ENCODE peak calls at places on chromosome 21, in four cellular contexts. W is spleen, H is heart left ventricle, Q is body of pancreas. L is an unnamed sample.

GRCh38 chr21:39011911-39012310 is 171.3 kb downstream of the PSMG1 start:
- DNase-seq in W (no peak), H (no peak), Q (no peak), L (no peak)

GRCh38 chr21:38819719-38820147 is 14.0 kb downstream of the ETS2 start:
- DNase-seq in W (no peak), H (no peak), Q (no peak), L (no peak)

GRCh38 chr21:43975469-43976098 is 36.5 kb upstream of the TRAPPC10 start:
- DNase-seq in W (peak; percentile 93), H (peak; percentile 82), Q (peak; percentile 78), L (no peak)

GRCh38 chr21:25149022-25149421 is 458.3 kb downstream of the MRPL39 start:
- DNase-seq in W (no peak), H (no peak), Q (no peak), L (no peak)

GRCh38 chr21:42974832-42975820 is 764 bp downstream of the PKNOX1 start:
- DNase-seq in W (peak; percentile 93), H (peak; percentile 77), Q (peak; percentile 67), L (no peak)

GRCh38 chr21:38787461-38788274 is 18.1 kb upstream of the ETS2 start:
- DNase-seq in W (no peak), H (no peak), Q (peak; percentile 94), L (no peak)

GRCh38 chr21:31236528-31236927 is 107.5 kb downstream of the TIAM1 start:
- DNase-seq in W (no peak), H (no peak), Q (no peak), L (no peak)

GRCh38 chr21:43210454-43211084 is 41.8 kb downstream of the CRYAA start:
- DNase-seq in W (peak; percentile 55), H (no peak), Q (peak; percentile 24), L (no peak)

GRCh38 chr21:29523646-29524045 is 224.9 kb downstream of the BACH1 start:
- DNase-seq in W (no peak), H (no peak), Q (peak; percentile 40), L (no peak)

GRCh38 chr21:25506887-25507286 is 100.4 kb downstream of the MRPL39 start:
- DNase-seq in W (no peak), H (no peak), Q (no peak), L (no peak)

GRCh38 chr21:31555741-31556191 is 103.7 kb upstream of the SOD1 start:
- DNase-seq in W (no peak), H (no peak), Q (no peak), L (no peak)

GRCh38 chr21:31731112-31731801 is 661 bp downstream of the SCAF4 start:
- DNase-seq in W (peak; percentile 92), H (peak; percentile 56), Q (peak; percentile 47), L (no peak)

GRCh38 chr21:35138665-35139381 is 89.7 kb upstream of the RUNX1 start:
- DNase-seq in W (no peak), H (no peak), Q (no peak), L (no peak)

GRCh38 chr21:39575778-39576177 is 37.0 kb upstream of the B3GALT5 start:
- DNase-seq in W (no peak), H (no peak), Q (no peak), L (no peak)

GRCh38 chr21:43367859-43368258 is 59.1 kb downstream of the SIK1 start:
- DNase-seq in W (no peak), H (no peak), Q (no peak), L (no peak)

GRCh38 chr21:14533555-14534400 is 12.3 kb downstream of the SAMSN1 start:
- DNase-seq in W (no peak), H (no peak), Q (no peak), L (no peak)

GRCh38 chr21:44298301-44298700 is 1.6 kb upstream of the PFKL start:
- DNase-seq in W (no peak), H (no peak), Q (no peak), L (no peak)

GRCh38 chr21:27380303-27380702 is 413.4 kb upstream of the ADAMTS5 start:
- DNase-seq in W (no peak), H (no peak), Q (no peak), L (no peak)

DNA sequence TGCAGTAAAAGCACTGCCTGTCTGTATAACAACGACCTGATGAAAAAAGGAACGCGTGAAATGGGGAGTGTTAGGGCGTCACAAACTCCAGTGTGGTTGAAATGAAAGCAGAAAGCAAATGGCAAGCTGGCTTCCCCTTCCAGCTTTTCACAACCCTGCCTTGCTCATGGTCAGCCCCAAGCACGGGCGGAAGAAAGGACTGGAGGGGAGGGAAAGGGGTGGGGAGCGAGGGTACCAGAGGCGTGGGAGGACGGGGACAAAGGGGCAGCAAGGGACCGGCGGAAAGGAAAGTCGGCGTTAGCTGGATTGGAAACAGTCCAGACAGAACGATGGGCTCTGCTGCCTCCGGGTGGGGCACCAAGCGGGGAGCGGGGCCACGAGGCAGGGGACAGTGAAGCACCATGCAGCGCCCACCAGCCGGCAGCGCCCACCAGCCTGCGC is 9.6 kb downstream of the VPS26C start:
- DNase-seq in W (peak; percentile 84), H (no peak), Q (no peak), L (no peak)
- TF ChIP-seq POLR2A in W (no peak), H (no peak), Q (no peak), L (no peak)

GRCh38 chr21:45918011-45918410 is 63.6 kb upstream of the COL6A1 start:
- DNase-seq in W (no peak), H (no peak), Q (no peak), L (no peak)

GRCh38 chr21:45919593-45919992 is 62.0 kb upstream of the COL6A1 start:
- DNase-seq in W (peak; percentile 66), H (no peak), Q (no peak), L (no peak)

GRCh38 chr21:45920824-45921600 is 60.6 kb upstream of the COL6A1 start:
- DNase-seq in W (no peak), H (no peak), Q (no peak), L (no peak)

GRCh38 chr21:45917241-45917640 is 64.3 kb upstream of the COL6A1 start:
- DNase-seq in W (peak; percentile 81), H (no peak), Q (no peak), L (no peak)

GRCh38 chr21:45918835-45919467 is 62.6 kb upstream of the COL6A1 start:
- DNase-seq in W (no peak), H (no peak), Q (no peak), L (no peak)
- H3K4me3 ChIP-seq in W (no peak overlapping the region), H (no peak overlapping the region), Q (no peak overlapping the region), L (no peak overlapping the region)

GRCh38 chr21:46064870-46065214 is 33.1 kb upstream of the COL6A2 start:
- DNase-seq in W (no peak), H (no peak), Q (no peak), L (no peak)
- H3K27ac ChIP-seq in W (peak overlapping the region; percentile 42), H (peak overlapping the region; percentile 82), Q (no peak overlapping the region), L (peak overlapping the region; percentile 74)

DNA sequence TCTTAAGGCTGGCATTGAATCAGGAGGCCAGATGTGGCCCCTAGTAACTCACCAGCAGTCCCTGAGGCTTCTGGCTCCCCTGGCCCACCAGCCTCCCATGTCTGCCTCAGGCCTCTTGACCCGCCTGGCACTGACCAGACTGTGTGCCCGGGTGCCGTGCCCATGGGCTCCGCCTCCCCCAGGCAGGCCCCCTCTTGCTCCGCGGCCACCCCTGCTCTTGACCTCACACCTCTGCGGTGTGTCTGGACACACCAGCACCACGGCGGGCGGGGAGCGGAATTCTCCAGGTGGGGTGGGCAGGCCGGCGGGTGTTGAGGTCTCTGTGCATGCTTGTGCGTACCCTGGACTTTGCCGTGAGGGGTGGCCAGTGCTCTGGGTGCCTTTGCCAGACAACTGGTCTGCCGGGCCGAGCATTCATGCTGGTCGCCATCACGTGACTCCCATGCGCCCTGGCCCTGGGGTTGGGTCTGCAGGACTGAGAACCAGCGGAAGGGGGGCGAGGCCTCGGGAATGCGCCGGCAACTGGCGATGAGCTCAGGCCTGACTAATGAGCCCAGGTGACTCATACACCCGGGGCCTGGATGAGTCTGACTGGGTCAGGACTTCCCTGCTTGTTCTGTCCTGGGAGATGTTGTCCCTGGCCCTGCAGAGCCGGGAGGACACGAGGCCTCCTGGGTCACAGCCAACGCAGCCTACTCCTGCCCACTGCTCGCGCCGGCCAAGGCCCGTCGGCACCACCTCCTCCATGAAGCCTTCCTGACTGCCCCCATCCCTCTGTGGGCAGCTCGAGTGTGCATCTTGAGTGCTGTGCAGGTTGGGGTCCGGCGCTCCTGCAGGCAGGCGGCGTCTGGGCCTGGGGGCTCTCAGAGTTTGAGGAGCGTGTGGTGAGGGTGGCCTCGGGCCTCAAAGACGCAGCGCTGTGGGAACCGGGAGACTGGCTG is 22.6 kb downstream of the COL18A1 start:
- DNase-seq in W (no peak), H (no peak), Q (peak; percentile 83), L (no peak)
- TF ChIP-seq POLR2A in W (no peak), H (no peak), Q (no peak), L (no peak)

GRCh38 chr21:36257657-36258056 is 62.3 kb upstream of the MORC3 start:
- DNase-seq in W (no peak), H (no peak), Q (no peak), L (no peak)

GRCh38 chr21:36261459-36261858 is 58.5 kb upstream of the MORC3 start:
- DNase-seq in W (no peak), H (no peak), Q (no peak), L (no peak)

GRCh38 chr21:36260030-36260787 is 59.8 kb upstream of the MORC3 start:
- DNase-seq in W (no peak), H (no peak), Q (peak; percentile 55), L (no peak)

GRCh38 chr21:36263797-36264196 is 56.2 kb upstream of the MORC3 start:
- DNase-seq in W (peak; percentile 74), H (no peak), Q (no peak), L (no peak)

DNA sequence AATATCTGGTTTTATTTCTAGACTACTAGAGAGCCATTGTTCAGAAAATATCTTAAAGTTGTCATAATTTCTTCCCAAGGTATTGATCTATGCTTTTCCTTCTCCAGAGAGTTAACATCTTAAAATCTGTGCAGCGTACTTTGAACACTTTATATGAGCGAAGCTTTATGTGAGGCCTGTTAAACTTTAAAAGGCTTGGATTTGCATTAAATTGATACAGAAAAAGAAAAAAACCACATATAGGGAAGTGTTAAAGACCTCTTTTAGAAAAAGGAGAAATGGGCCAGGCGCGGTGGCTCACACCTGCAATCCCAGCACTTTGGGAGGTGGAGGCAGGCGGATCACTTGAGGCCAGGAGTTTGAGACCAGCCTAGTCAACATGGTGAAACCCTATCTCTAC is 59.2 kb upstream of the MORC3 start:
- DNase-seq in W (peak; percentile 76), H (no peak), Q (no peak), L (no peak)
- H3K4me3 ChIP-seq in W (peak overlapping the region; percentile 38), H (peak overlapping the region; percentile 56), Q (no peak overlapping the region), L (no peak overlapping the region)

GRCh38 chr21:17372200-17372599 is 140.6 kb upstream of the CXADR start:
- DNase-seq in W (no peak), H (no peak), Q (no peak), L (no peak)

GRCh38 chr21:17370750-17371325 is 142.0 kb upstream of the CXADR start:
- DNase-seq in W (no peak), H (no peak), Q (no peak), L (no peak)

GRCh38 chr21:17370263-17370662 is 142.6 kb upstream of the CXADR start:
- DNase-seq in W (no peak), H (no peak), Q (peak; percentile 50), L (no peak)

GRCh38 chr21:17371470-17371869 is 141.4 kb upstream of the CXADR start:
- DNase-seq in W (no peak), H (no peak), Q (no peak), L (no peak)

DNA sequence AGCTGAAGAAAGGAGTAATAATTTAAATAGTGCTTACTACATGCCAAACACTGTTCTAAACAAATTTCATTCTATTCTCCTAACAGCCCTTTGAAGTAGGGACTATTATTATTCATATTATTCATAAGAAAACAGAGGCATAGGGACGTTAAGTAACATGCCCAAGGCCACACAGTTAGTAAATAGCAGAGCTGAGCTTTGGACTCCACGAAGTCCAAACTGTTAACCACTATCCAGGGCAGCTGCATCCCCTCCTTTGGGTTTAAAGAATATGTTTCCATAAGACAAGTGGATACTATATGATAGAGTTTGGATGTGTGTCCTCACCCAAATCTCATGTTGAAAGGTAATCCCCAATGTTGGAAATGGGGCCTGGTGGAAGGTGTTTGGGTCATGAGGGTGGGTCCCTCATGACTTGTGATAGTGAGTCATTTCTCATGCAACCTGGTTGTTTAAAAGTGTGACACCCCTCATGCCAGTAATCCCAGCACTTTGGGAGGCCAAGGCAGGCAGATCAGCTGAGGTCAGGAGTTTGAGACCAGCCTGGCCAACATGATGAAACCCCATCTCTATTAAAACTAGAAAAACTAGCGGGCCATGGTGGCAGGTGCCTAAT is 144.0 kb upstream of the CXADR start:
- DNase-seq in W (no peak), H (no peak), Q (no peak), L (no peak)
- H3K27ac ChIP-seq in W (no peak overlapping the region), H (no peak overlapping the region), Q (no peak overlapping the region), L (peak overlapping the region; percentile 51)